ENCODE peak calls at places on chromosome 18, in seven cellular contexts. Z, N, G, J, I, K and T are unnamed samples.

GRCh38 chr18:72375628-72376027 is 168.5 kb downstream of the CBLN2 start:
- DNase-seq in Z (no peak), N (peak; percentile 10), G (peak; percentile 98), J (peak; percentile 21), I (peak; percentile 25), K (no peak), T (no peak)

GRCh38 chr18:7021994-7022840 is 95.4 kb downstream of the LAMA1 start:
- DNase-seq in Z (no peak), N (no peak), G (peak; percentile 27), J (peak; percentile 79), I (peak; percentile 16), K (peak; percentile 90), T (peak; percentile 66)

GRCh38 chr18:63467699-63468098 is 9.1 kb upstream of the SERPINB5 start:
- DNase-seq in Z (no peak), N (no peak), G (no peak), J (no peak), I (no peak), K (no peak), T (no peak)

GRCh38 chr18:74609535-74609934 is 11.9 kb downstream of the ZNF407 start:
- DNase-seq in Z (no peak), N (no peak), G (no peak), J (peak; percentile 83), I (peak; percentile 76), K (no peak), T (no peak)

GRCh38 chr18:813405-814071 is 1.5 kb upstream of the YES1 start:
- DNase-seq in Z (no peak), N (no peak), G (no peak), J (no peak), I (no peak), K (no peak), T (no peak)

GRCh38 chr18:5620284-5620683 is 76.5 kb upstream of the EPB41L3 start:
- DNase-seq in Z (no peak), N (no peak), G (no peak), J (peak; percentile 7), I (no peak), K (no peak), T (no peak)

GRCh38 chr18:74725690-74726089 is 128.0 kb downstream of the ZNF407 start:
- DNase-seq in Z (no peak), N (no peak), G (no peak), J (no peak), I (no peak), K (no peak), T (no peak)

GRCh38 chr18:2173464-2173863 is 397.8 kb downstream of the METTL4 start:
- DNase-seq in Z (no peak), N (no peak), G (peak; percentile 67), J (peak; percentile 56), I (peak; percentile 67), K (peak; percentile 50), T (no peak)

GRCh38 chr18:61554117-61554776 is 221.0 kb downstream of the CDH20 start:
- DNase-seq in Z (no peak), N (no peak), G (no peak), J (no peak), I (no peak), K (no peak), T (no peak)

GRCh38 chr18:54736981-54737380 is 91.3 kb upstream of the RAB27B start:
- DNase-seq in Z (no peak), N (no peak), G (no peak), J (no peak), I (no peak), K (no peak), T (no peak)

GRCh38 chr18:57819671-57820460 is 16.8 kb upstream of the ATP8B1 start:
- DNase-seq in Z (no peak), N (no peak), G (peak; percentile 92), J (peak; percentile 86), I (peak; percentile 74), K (peak; percentile 20), T (no peak)

GRCh38 chr18:67281746-67282145 is 234.8 kb downstream of the DSEL start:
- DNase-seq in Z (no peak), N (no peak), G (no peak), J (no peak), I (no peak), K (no peak), T (no peak)

GRCh38 chr18:27007880-27008279 is 142.4 kb upstream of the AQP4 start:
- DNase-seq in Z (no peak), N (no peak), G (no peak), J (no peak), I (no peak), K (no peak), T (no peak)

GRCh38 chr18:32346667-32347066 is 124.0 kb downstream of the GAREM1 start:
- DNase-seq in Z (no peak), N (peak; percentile 30), G (no peak), J (no peak), I (no peak), K (no peak), T (no peak)

GRCh38 chr18:379665-380356 is 112.0 kb upstream of the THOC1 start:
- DNase-seq in Z (no peak), N (no peak), G (no peak), J (no peak), I (no peak), K (no peak), T (no peak)

GRCh38 chr18:48622911-48623431 is 84.1 kb downstream of the CTIF start:
- DNase-seq in Z (no peak), N (no peak), G (no peak), J (no peak), I (peak; percentile 56), K (no peak), T (no peak)

GRCh38 chr18:68428026-68428425 is 286.9 kb downstream of the TMX3 start:
- DNase-seq in Z (no peak), N (no peak), G (peak; percentile 98), J (peak; percentile 77), I (peak; percentile 89), K (no peak), T (peak; percentile 95)

GRCh38 chr18:2981212-2981728 is 31.7 kb downstream of the LPIN2 start:
- DNase-seq in Z (no peak), N (no peak), G (peak; percentile 40), J (peak; percentile 44), I (peak; percentile 82), K (no peak), T (no peak)

GRCh38 chr18:77062518-77063003 is 70.0 kb downstream of the MBP start:
- DNase-seq in Z (no peak), N (no peak), G (peak; percentile 77), J (no peak), I (peak; percentile 43), K (no peak), T (no peak)

GRCh38 chr18:23573948-23574431 is 12.3 kb downstream of the NPC1 start:
- DNase-seq in Z (no peak), N (no peak), G (peak; percentile 71), J (peak; percentile 56), I (peak; percentile 49), K (no peak), T (no peak)

GRCh38 chr18:12336251-12336650 is 28.2 kb downstream of the TUBB6 start:
- DNase-seq in Z (no peak), N (no peak), G (no peak), J (no peak), I (no peak), K (no peak), T (no peak)

GRCh38 chr18:26215247-26215970 is 10.8 kb upstream of the TAF4B start:
- DNase-seq in Z (peak; percentile 1), N (no peak), G (no peak), J (no peak), I (no peak), K (no peak), T (no peak)

GRCh38 chr18:62781893-62782292 is 66.6 kb downstream of the PHLPP1 start:
- DNase-seq in Z (no peak), N (no peak), G (peak; percentile 40), J (peak; percentile 29), I (peak; percentile 98), K (peak; percentile 26), T (no peak)

GRCh38 chr18:76943542-76944339 is 121.4 kb downstream of the ZNF236 start:
- DNase-seq in Z (no peak), N (no peak), G (peak; percentile 78), J (no peak), I (peak; percentile 87), K (no peak), T (no peak)